ENCODE peak calls at places on chromosomes 2 and 18, in five cellular contexts. K is activated CD4-positive, alpha-beta T cell treated with anti-CD3 and anti-CD28 coated beads, Interleukin-2, amount 10 ng/mL, durations not matched to agents 7 days and 5 days; V is T-helper 9 cell; W is stimulated activated CD8-positive, alpha-beta memory T cell treated with anti-CD3 and anti-CD28 coated beads, Interleukin-15, amount 100 ng/mL, for 24 hours; J is NCI-H748 treated with DMSO at 0.1 percent for 48 hours. I is an unnamed sample.

GRCh38 chr2:46580416-46580815 is 101.1 kb downstream of the TMEM247 start:
- DNase-seq in K (no peak), W (no peak), V (no peak), J (no peak), I (no peak)

GRCh38 chr2:159996792-159997546 is 65.4 kb downstream of the PLA2R1 start:
- DNase-seq in J (no peak), K (no peak), V (no peak), W (no peak), I (no peak)

GRCh38 chr2:11703700-11704099 is 33.7 kb upstream of the NTSR2 start:
- DNase-seq in J (no peak), K (no peak), W (no peak), V (no peak), I (no peak)

GRCh38 chr2:128260239-128261138 is 58.2 kb downstream of the HS6ST1 start:
- DNase-seq in V (no peak), K (no peak), W (no peak), J (no peak), I (no peak)

GRCh38 chr2:12819721-12820120 is 103.0 kb downstream of the TRIB2 start:
- DNase-seq in V (no peak), W (no peak), J (no peak), K (no peak), I (no peak)

GRCh38 chr2:149715005-149715592 is 127.5 kb upstream of the MMADHC start:
- DNase-seq in K (no peak), J (no peak), W (no peak), V (no peak), I (no peak)

GRCh38 chr2:36439084-36439483 is 83.5 kb downstream of the CRIM1 start:
- DNase-seq in V (no peak), J (no peak), W (no peak), K (no peak), I (no peak)

GRCh38 chr2:235860846-235861245 is 307.3 kb downstream of the GBX2 start:
- DNase-seq in V (no peak), W (no peak), K (no peak), J (no peak), I (no peak)

GRCh38 chr18:9362869-9363268 is 28.3 kb downstream of the TWSG1 start:
- DNase-seq in J (no peak), W (no peak), K (no peak), V (no peak), I (no peak)

I was measured in breast epithelium.